ENCODE peak calls at places on chromosomes 5 and 9, in six cellular contexts. E, F, I, W, Z and R are unnamed samples.

GRCh38 chr5:65696892-65697291 is 25.0 kb downstream of the SGTB start:
- DNase-seq in Z (no peak), W (no peak), F (no peak), E (no peak), I (no peak), R (no peak)

GRCh38 chr5:73369283-73369682 is 79.3 kb downstream of the FOXD1 start:
- DNase-seq in F (no peak), E (no peak), W (no peak), Z (peak; percentile 88), I (no peak), R (no peak)

GRCh38 chr5:168433982-168434381 is 52.3 kb upstream of the RARS1 start:
- DNase-seq in F (peak; percentile 51), Z (no peak), E (no peak), I (peak; percentile 6), W (no peak), R (no peak)

GRCh38 chr5:181152406-181152805 is 5.0 kb downstream of the OR2V2 start:
- DNase-seq in Z (no peak), F (no peak), I (no peak), W (no peak), E (no peak), R (no peak)

GRCh38 chr9:6757988-6758417 is 230 bp downstream of the KDM4C start:
- DNase-seq in Z (no peak), W (no peak), F (peak; percentile 99), E (no peak), I (peak; percentile 96), R (peak; percentile 99)

GRCh38 chr5:51382759-51383493 is at the start of gene ISL1:
- DNase-seq in E (peak; percentile 94), F (peak; percentile 97), W (no peak), I (peak; percentile 83), Z (peak; percentile 61), R (no peak)

GRCh38 chr5:76918539-76918938 is 34.3 kb upstream of the CRHBP start:
- DNase-seq in W (no peak), F (no peak), Z (no peak), E (no peak), I (no peak), R (no peak)

GRCh38 chr5:107869459-107870115 is 198.8 kb upstream of the EFNA5 start:
- DNase-seq in F (peak; percentile 53), Z (peak; percentile 81), W (no peak), E (no peak), I (no peak), R (no peak)

GRCh38 chr5:11619339-11620028 is 284.8 kb downstream of the CTNND2 start:
- DNase-seq in I (no peak), F (no peak), E (no peak), Z (no peak), W (no peak), R (no peak)

GRCh38 chr5:178624626-178625546 is 2.0 kb downstream of the CLK4 start:
- DNase-seq in I (peak; percentile 38), Z (peak; percentile 62), F (peak; percentile 59), W (no peak), E (no peak), R (no peak)

GRCh38 chr5:151181818-151182217 is 24.2 kb upstream of the ANXA6 start:
- DNase-seq in F (no peak), Z (no peak), W (no peak), E (no peak), I (no peak), R (no peak)

GRCh38 chr5:457195-457961 is 14.4 kb downstream of the EXOC3 start:
- DNase-seq in I (no peak), F (peak; percentile 31), W (no peak), E (no peak), Z (no peak), R (peak; percentile 84)

GRCh38 chr5:176553260-176554085 is 4.3 kb downstream of the CDHR2 start:
- DNase-seq in W (no peak), Z (no peak), I (no peak), E (peak; percentile 48), F (peak; percentile 48), R (peak; percentile 74)

GRCh38 chr9:113484258-113484730 is 20.8 kb downstream of the RGS3 start:
- DNase-seq in E (peak; percentile 84), W (no peak), Z (no peak), I (no peak), F (peak; percentile 19), R (no peak)

GRCh38 chr9:134959126-134959970 is 41.6 kb upstream of the FCN1 start:
- DNase-seq in E (no peak), F (peak; percentile 22), I (no peak), W (no peak), Z (no peak), R (peak; percentile 55)

GRCh38 chr5:147576646-147577535 is 67.0 kb upstream of the DPYSL3 start:
- DNase-seq in W (no peak), Z (peak; percentile 26), I (peak; percentile 81), E (peak; percentile 54), F (peak; percentile 91), R (no peak)

GRCh38 chr5:33370135-33370472 is 70.7 kb upstream of the TARS1 start:
- DNase-seq in F (no peak), E (no peak), I (no peak), W (no peak), Z (peak; percentile 83), R (no peak)

GRCh38 chr5:135651156-135651555 is 72.4 kb upstream of the CXCL14 start:
- DNase-seq in W (no peak), Z (no peak), I (no peak), F (no peak), E (no peak), R (no peak)

GRCh38 chr9:91711755-91712591 is 238.1 kb downstream of the ROR2 start:
- DNase-seq in I (no peak), F (no peak), Z (peak; percentile 58), E (no peak), W (peak; percentile 86), R (no peak)

GRCh38 chr9:133658442-133659431 is 22.6 kb downstream of the DBH start:
- DNase-seq in F (peak; percentile 76), E (peak; percentile 52), I (peak; percentile 74), Z (peak; percentile 11), W (no peak), R (no peak)

GRCh38 chr9:98215266-98215665 is 22.8 kb upstream of the CORO2A start:
- DNase-seq in F (no peak), W (no peak), E (no peak), I (no peak), Z (no peak), R (no peak)

GRCh38 chr5:93890657-93891056 is 149.3 kb upstream of the POU5F2 start:
- DNase-seq in Z (peak; percentile 26), W (no peak), I (no peak), E (no peak), F (no peak), R (no peak)

GRCh38 chr5:76412511-76412910 is 9.4 kb downstream of the IQGAP2 start:
- DNase-seq in I (no peak), Z (no peak), E (no peak), F (no peak), W (no peak), R (no peak)

GRCh38 chr5:38369692-38370091 is 111.3 kb downstream of the EGFLAM start:
- DNase-seq in Z (peak; percentile 13), F (no peak), I (no peak), E (no peak), W (no peak), R (no peak)

GRCh38 chr9:899440-900184 is 58.1 kb downstream of the DMRT1 start:
- DNase-seq in F (no peak), W (no peak), I (peak; percentile 51), Z (no peak), E (no peak), R (no peak)

GRCh38 chr5:138305797-138306196 is 25.8 kb downstream of the CDC25C start:
- DNase-seq in W (no peak), F (no peak), Z (no peak), I (no peak), E (peak; percentile 32), R (no peak)

DNA sequence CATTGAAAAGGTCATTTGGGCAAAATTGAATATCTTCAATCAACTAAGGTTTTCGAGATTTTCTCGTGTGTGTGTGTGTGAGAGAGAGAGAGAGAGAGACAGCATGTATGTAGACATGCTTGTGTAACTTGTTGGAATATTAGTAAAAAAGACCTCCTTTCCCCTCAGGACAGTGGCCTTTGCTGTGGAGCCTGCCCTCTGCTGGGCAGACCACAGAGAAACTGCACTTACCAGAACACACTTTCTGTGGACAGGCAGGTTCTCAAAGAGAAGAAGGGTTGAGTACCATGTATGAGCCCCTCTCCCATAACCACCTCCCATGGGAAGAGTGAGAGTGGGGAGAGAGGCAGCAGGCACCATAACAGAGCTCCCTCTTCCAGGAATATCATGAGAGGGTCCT is 45.6 kb downstream of the CFAP90 start:
- DNase-seq in E (no peak), W (no peak), Z (no peak), I (no peak), F (no peak), R (no peak)
- TF ChIP-seq CTCF in E (no peak), W (no peak), Z (no peak), I (peak; percentile 41), F (peak; percentile 73), R (peak; percentile 54)

DNA sequence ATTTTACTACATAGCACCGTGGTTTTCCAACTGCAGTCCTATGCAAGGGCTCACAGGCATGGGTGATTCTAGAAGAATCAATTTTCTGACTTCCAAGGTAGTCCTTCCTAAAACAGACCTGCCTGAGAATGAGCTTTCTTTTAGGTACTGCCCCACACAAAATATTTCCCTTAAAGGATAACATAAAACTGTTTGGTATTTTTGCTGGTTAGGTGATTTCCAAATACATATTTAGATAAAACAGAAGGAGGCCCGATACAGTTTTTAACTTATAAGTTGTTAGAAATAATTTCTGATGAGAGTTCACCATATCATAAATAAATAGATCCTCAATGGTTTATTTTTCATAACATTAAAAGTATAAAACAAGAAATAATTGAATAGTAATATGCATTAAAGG is 46.4 kb downstream of the COX7C start:
- DNase-seq in I (no peak), F (no peak), E (no peak), Z (no peak), W (no peak), R (no peak)
- TF ChIP-seq CTCF in I (no peak), F (no peak), E (no peak), Z (no peak), W (no peak), R (no peak)

DNA sequence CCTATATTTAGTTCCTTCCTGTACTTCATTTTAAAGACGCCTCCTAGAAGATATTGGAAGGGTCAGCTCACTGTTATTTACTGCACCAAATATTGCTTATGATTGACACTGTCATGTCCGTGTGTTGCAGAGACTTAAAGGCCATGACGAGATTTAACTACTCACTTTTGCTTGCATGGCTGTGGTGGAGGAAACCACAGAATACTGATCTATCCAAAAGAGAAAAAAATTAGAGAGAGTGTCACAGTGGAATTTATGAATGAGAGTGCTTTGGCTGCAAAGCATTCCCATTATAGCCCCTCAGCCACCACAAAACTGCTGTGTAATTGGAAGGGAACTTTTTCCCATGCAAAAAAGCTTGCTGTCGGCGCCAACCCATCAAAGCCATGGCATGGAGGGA is 58.0 kb downstream of the EBF1 start:
- DNase-seq in E (no peak), I (no peak), W (no peak), F (no peak), Z (peak; percentile 78), R (no peak)
- TF ChIP-seq CTCF in E (no peak), I (no peak), W (no peak), F (no peak), Z (no peak), R (no peak)

GRCh38 chr5:91595436-91595835 is 212.3 kb upstream of the ARRDC3 start:
- DNase-seq in I (no peak), W (no peak), E (no peak), Z (no peak), F (no peak), R (no peak)

DNA sequence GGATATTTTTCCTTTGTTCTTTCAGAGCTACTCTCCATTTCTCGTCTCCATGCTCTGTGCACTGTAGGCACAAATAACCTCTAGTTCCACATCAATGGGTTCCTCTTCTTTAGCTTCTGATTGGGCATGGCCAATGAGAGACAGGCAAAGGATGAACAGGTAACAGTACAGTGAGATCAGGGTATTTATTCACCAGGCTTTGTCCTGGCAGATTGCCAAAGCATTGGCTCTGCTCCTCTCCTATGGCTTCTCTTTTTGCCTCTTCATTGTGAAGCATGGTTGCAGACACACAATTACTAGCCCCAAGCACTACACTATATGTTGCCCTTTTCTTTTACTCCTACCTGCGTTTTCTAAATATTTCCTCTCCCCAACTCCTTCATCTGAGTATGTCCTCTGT is 215.1 kb upstream of the ARRDC3 start:
- DNase-seq in Z (no peak), F (no peak), I (no peak), W (no peak), E (no peak), R (no peak)
- TF ChIP-seq CTCF in Z (no peak), F (no peak), I (no peak), W (no peak), E (no peak), R (no peak)